ENCODE peak calls at places on chromosomes 13 and 19, in four cellular contexts. L is A549, M is HepG2, P is K562. Y is an unnamed sample.
A peak's percentile ranks its signal among the peaks of the same experiment; 100 is the strongest.

GRCh38 chr19:14118165-14119051 is 846 bp upstream of the PRKACA start:
- DNase-seq in L (no peak), M (peak; percentile 71), P (peak; percentile 42), Y (no peak)

GRCh38 chr13:30042891-30043630 is 192.6 kb upstream of the UBL3 start:
- DNase-seq in L (no peak), M (no peak), P (no peak), Y (no peak)

GRCh38 chr13:51961493-51962403 is 49.5 kb downstream of the ATP7B start:
- DNase-seq in L (no peak), M (no peak), P (no peak), Y (no peak)

GRCh38 chr19:5193192-5193591 is 147.4 kb downstream of the PTPRS start:
- DNase-seq in L (no peak), M (no peak), P (no peak), Y (peak; percentile 60)

GRCh38 chr13:41613984-41614581 is 156.7 kb downstream of the RGCC start:
- DNase-seq in L (no peak), M (peak; percentile 94), P (no peak), Y (no peak)

GRCh38 chr19:10861118-10861651 is 10.2 kb upstream of the CARM1 start:
- DNase-seq in L (no peak), M (peak; percentile 54), P (peak; percentile 66), Y (peak; percentile 78)

GRCh38 chr13:111239754-111240670 is 80.4 kb upstream of the TEX29 start:
- DNase-seq in L (no peak), M (no peak), P (no peak), Y (no peak)

GRCh38 chr19:41936961-41937360 is 8.7 kb upstream of the ERFL start:
- DNase-seq in L (no peak), M (no peak), P (no peak), Y (no peak)

GRCh38 chr19:28313633-28314032 is 899.3 kb downstream of the UQCRFS1 start:
- DNase-seq in L (no peak), M (no peak), P (no peak), Y (no peak)

GRCh38 chr19:27746691-27747380 is 1466.1 kb downstream of the UQCRFS1 start:
- DNase-seq in L (peak; percentile 19), M (no peak), P (peak; percentile 3), Y (peak; percentile 48)

GRCh38 chr19:2381151-2381822 is 21.2 kb downstream of the TMPRSS9 start:
- DNase-seq in L (no peak), M (no peak), P (no peak), Y (no peak)

GRCh38 chr13:49347650-49348385 is 96.0 kb downstream of the CAB39L start:
- DNase-seq in L (no peak), M (no peak), P (no peak), Y (no peak)

GRCh38 chr13:26058704-26059103 is 6.9 kb upstream of the SHISA2 start:
- DNase-seq in L (no peak), M (no peak), P (no peak), Y (no peak)

GRCh38 chr13:47250141-47250540 is 353.3 kb upstream of the HTR2A start:
- DNase-seq in L (no peak), M (no peak), P (no peak), Y (no peak)

GRCh38 chr13:84121456-84121855 is 239.2 kb upstream of the SLITRK1 start:
- DNase-seq in L (no peak), M (no peak), P (no peak), Y (no peak)

DNA sequence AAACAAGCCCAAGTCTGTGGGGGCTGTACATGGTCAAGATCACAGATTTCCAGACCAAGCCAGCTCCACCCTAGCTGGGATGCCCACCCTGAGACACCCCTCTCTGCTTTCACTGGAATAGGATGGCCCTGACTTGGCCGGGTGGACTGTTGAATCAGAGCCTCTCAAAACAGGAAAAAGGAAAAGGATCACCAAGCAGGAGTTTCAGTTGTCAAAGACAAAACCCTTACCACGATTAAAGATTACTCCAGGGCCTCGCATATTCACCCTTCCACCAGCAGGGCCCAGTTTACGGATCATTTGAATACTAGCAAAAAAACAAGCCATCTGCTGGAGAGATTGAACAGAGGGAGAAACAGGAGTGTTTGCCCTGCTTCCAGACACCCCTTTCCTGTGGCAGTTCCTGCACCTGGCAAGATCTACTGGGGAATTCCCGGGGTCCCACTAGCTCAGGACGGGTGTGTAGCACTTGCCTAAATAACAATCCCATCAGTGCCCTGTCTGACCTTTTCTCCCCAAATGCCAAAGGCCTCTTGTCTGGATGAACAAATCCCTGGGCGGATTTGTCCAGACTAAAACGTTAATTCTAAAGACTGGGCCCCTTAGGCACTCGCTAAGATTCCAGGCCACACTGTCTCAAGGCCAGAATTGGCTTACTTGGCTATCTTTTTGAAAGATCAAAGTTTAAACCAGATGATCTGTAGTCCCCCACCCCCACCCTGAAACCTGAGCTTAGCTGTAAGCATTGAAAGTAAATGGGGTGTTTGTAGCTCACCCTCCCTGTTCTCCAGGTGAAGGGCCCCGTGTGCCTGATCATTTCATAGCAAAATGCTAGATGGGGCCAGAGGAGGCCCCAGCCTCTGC is 38.4 kb downstream of the ACTN4 start:
- DNase-seq in L (peak; percentile 94), M (peak; percentile 65), P (peak; percentile 57), Y (no peak)
- TF ChIP-seq HMGXB4 in L (no peak), M (peak; percentile 27), P (no peak), Y (no peak)

DNA sequence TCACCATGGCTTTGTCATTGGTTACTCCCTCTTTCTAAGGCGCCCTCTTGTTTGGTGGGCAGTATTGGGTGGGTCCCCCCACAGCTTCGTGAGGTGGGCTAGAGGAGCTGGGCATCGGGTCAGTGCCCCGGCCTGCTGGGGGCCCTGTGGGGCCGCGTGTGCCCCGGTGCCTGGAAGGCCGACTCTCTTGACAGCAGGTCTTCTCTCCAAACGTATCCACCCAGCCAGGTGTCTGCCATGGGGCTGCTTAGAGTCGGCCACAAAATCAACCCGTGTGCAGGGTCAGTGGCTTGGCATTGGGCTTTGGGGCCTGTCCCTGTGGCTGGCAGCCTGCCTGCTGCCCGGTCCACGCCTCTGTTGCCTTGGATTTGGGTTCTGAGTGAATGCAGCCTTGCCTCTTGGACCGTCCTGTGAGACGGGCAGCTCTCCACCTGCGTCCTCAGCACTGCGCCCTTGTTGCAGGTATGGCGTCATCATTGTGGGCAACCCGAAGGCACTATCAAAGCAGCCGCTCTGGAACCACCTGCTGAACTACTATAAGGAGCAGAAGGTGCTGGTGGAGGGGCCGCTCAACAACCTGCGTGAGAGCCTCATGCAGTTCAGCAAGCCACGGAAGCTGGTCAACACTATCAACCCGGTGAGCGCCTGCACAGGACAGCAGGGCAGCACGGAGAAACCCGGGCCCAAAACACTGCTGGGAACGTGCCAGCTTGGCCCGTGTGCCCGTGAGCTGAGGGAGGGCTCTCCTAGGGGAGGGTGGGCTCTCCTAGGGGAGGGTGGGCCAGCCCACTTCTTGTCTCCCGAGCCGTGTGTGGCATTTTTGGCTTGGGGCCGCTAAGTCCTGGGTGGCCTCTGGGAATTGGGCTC is 31.4 kb downstream of the UPF1 start:
- DNase-seq in L (no peak), M (no peak), P (no peak), Y (no peak)
- TF ChIP-seq HMGXB4 in L (no peak), M (no peak), P (no peak), Y (no peak)

GRCh38 chr13:36813226-36813625 is 5.8 kb upstream of the RFXAP start:
- DNase-seq in L (no peak), M (no peak), P (peak; percentile 43), Y (no peak)

GRCh38 chr13:36817996-36818395 is 1.0 kb upstream of the RFXAP start:
- DNase-seq in L (no peak), M (no peak), P (no peak), Y (no peak)

GRCh38 chr13:36814465-36814864 is 4.6 kb upstream of the RFXAP start:
- DNase-seq in L (no peak), M (no peak), P (peak; percentile 86), Y (no peak)

GRCh38 chr13:36818483-36819063 is 449 bp upstream of the RFXAP start:
- DNase-seq in L (no peak), M (no peak), P (no peak), Y (no peak)

DNA sequence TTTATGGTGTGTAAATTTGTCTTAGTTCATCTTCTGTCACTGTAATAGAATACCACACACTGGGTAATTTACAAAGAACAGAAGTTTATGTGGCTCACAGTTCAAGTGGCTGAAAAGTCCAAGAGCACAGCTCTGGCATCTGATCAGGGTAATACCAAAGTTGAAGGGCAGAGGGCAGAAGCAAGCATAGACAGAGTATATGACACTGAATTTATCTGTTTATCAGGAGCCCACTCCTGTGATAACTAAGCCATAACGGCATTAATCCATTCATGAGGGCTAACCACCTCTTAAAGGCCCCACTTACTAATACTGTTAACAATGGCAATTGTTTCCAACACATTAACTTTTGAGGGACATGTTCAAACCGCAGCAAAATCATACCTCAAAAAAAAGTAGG is 4.0 kb upstream of the RFXAP start:
- DNase-seq in L (no peak), M (peak; percentile 28), P (peak; percentile 30), Y (no peak)
- TF ChIP-seq HMGXB4 in L (no peak), M (no peak), P (no peak), Y (no peak)

GRCh38 chr19:17775991-17776803 is 18.7 kb upstream of the B3GNT3 start:
- DNase-seq in L (no peak), M (no peak), P (no peak), Y (no peak)

GRCh38 chr19:17778621-17779280 is 16.2 kb upstream of the B3GNT3 start:
- DNase-seq in L (no peak), M (no peak), P (no peak), Y (peak; percentile 54)

GRCh38 chr19:17772172-17772571 is 20.9 kb downstream of the FCHO1 start:
- DNase-seq in L (no peak), M (no peak), P (peak; percentile 55), Y (no peak)

GRCh38 chr19:17777840-17778620 is 16.9 kb upstream of the B3GNT3 start:
- DNase-seq in L (peak; percentile 62), M (peak; percentile 40), P (peak; percentile 93), Y (peak; percentile 96)

DNA sequence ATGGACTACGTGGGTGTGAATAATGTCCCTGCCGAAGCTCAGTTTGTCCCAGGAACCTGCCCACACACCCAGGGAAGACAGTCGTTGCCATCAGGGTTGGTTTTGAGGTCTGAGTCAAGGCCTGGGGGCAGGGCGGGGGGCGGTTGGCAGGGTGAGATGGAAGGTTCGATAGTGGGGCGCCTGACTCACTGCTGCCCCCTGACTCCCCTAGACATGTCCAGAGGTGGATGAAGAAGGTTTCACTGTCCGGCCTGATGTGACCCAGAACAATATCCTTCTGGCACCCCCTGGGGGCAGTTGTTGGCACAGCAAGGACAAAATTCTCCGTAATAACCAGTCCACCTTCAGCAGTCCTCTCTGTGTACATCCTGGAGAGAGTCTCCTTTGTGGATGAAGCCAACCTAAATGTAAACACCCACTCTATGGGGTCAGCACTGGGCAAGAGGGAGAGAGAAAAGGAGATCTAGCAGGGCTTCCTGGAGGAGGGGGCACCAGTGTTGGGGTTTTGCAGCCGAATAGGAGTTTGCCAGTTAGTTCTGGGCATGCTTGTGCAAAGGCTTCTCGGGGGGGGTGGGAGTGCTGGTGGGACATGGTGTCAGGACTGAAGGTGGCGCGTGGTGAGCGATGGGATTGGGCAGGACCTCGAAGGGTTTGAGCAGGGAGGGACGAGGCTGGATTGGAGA is 19.6 kb upstream of the B3GNT3 start:
- DNase-seq in L (no peak), M (peak; percentile 64), P (peak; percentile 85), Y (peak; percentile 87)
- TF ChIP-seq HMGXB4 in L (no peak), M (peak; percentile 19), P (no peak), Y (no peak)

DNA sequence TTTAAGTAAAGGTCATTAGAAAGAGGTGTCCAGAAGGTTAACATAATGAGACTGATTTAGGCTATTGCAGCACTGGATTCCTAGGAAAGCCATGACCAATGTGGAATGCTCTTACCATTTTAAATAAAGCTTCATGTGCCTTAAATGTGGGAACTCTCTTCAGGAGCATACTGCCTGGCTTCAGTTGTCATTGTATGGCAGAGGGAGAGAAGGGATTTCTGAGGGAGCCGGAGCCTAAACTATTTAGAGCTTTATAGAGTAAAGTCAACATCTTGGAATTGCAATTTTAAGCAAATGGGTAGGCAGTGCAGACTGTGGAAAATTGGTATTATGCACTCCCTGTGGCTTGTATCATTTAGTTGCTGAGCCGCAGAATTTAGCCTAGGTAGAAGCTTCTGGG is 2041.4 kb downstream of the PCDH9 start:
- DNase-seq in L (no peak), M (no peak), P (no peak), Y (no peak)
- TF ChIP-seq HMGXB4 in L (no peak), M (no peak), P (no peak), Y (no peak)